ENCODE peak calls at places on chromosome 22, in nine cellular contexts. One of them, this sample, is unnamed.

GRCh38 chr22:18000441-18001039 is 23.8 kb downstream of the MICAL3 start:
- DNase-seq in islet precursor cell: no peak
- DNase-seq in activated CD4-positive, CD25-positive, alpha-beta regulatory T cell treated with anti-CD3 and anti-CD28 coated beads, Interleukin-2, amount 50 U/mL, for 72 hours: peak; percentile 37
- DNase-seq in posterior cingulate gyrus: no peak
- DNase-seq in endothelial cell: peak; percentile 22
- DNase-seq in mucosa of descending colon: no peak
- DNase-seq in NCI-H1092: no peak
- DNase-seq in A172: no peak
- DNase-seq in T-cell: peak; percentile 20
- DNase-seq in this sample: no peak

GRCh38 chr22:44625981-44626687 is 75.9 kb upstream of the PRR5 start:
- DNase-seq in activated CD4-positive, CD25-positive, alpha-beta regulatory T cell treated with anti-CD3 and anti-CD28 coated beads, Interleukin-2, amount 50 U/mL, for 72 hours: peak; percentile 83
- DNase-seq in endothelial cell: peak; percentile 81
- DNase-seq in T-cell: peak; percentile 79
- DNase-seq in posterior cingulate gyrus: peak; percentile 45
- DNase-seq in A172: peak; percentile 32
- DNase-seq in NCI-H1092: no peak
- DNase-seq in mucosa of descending colon: peak; percentile 69
- DNase-seq in islet precursor cell: peak; percentile 79
- DNase-seq in this sample: peak; percentile 31

GRCh38 chr22:19872779-19873137 is 18.1 kb upstream of the GNB1L start:
- DNase-seq in A172: no peak
- DNase-seq in activated CD4-positive, CD25-positive, alpha-beta regulatory T cell treated with anti-CD3 and anti-CD28 coated beads, Interleukin-2, amount 50 U/mL, for 72 hours: peak; percentile 25
- DNase-seq in endothelial cell: no peak
- DNase-seq in posterior cingulate gyrus: no peak
- DNase-seq in T-cell: no peak
- DNase-seq in NCI-H1092: no peak
- DNase-seq in mucosa of descending colon: peak; percentile 68
- DNase-seq in islet precursor cell: no peak
- DNase-seq in this sample: peak; percentile 43

GRCh38 chr22:41048791-41049717 is 43.3 kb upstream of the EP300 start:
- DNase-seq in activated CD4-positive, CD25-positive, alpha-beta regulatory T cell treated with anti-CD3 and anti-CD28 coated beads, Interleukin-2, amount 50 U/mL, for 72 hours: no peak
- DNase-seq in islet precursor cell: peak; percentile 98
- DNase-seq in endothelial cell: peak; percentile 22
- DNase-seq in A172: peak; percentile 67
- DNase-seq in posterior cingulate gyrus: no peak
- DNase-seq in mucosa of descending colon: peak; percentile 64
- DNase-seq in T-cell: no peak
- DNase-seq in NCI-H1092: no peak
- DNase-seq in this sample: no peak

GRCh38 chr22:50247748-50248147 is 2.9 kb upstream of the TUBGCP6 start:
- DNase-seq in activated CD4-positive, CD25-positive, alpha-beta regulatory T cell treated with anti-CD3 and anti-CD28 coated beads, Interleukin-2, amount 50 U/mL, for 72 hours: no peak
- DNase-seq in islet precursor cell: peak; percentile 86
- DNase-seq in posterior cingulate gyrus: no peak
- DNase-seq in endothelial cell: peak; percentile 60
- DNase-seq in NCI-H1092: no peak
- DNase-seq in A172: no peak
- DNase-seq in mucosa of descending colon: peak; percentile 85
- DNase-seq in T-cell: peak; percentile 41
- DNase-seq in this sample: peak; percentile 65

GRCh38 chr22:39567135-39567946 is 3.2 kb upstream of the CACNA1I start:
- DNase-seq in A172: no peak
- DNase-seq in endothelial cell: no peak
- DNase-seq in islet precursor cell: no peak
- DNase-seq in NCI-H1092: no peak
- DNase-seq in activated CD4-positive, CD25-positive, alpha-beta regulatory T cell treated with anti-CD3 and anti-CD28 coated beads, Interleukin-2, amount 50 U/mL, for 72 hours: no peak
- DNase-seq in T-cell: peak; percentile 50
- DNase-seq in posterior cingulate gyrus: no peak
- DNase-seq in mucosa of descending colon: no peak
- DNase-seq in this sample: no peak

GRCh38 chr22:17665884-17666283 is 27.3 kb downstream of the BCL2L13 start:
- DNase-seq in activated CD4-positive, CD25-positive, alpha-beta regulatory T cell treated with anti-CD3 and anti-CD28 coated beads, Interleukin-2, amount 50 U/mL, for 72 hours: no peak
- DNase-seq in T-cell: no peak
- DNase-seq in endothelial cell: no peak
- DNase-seq in NCI-H1092: no peak
- DNase-seq in mucosa of descending colon: no peak
- DNase-seq in posterior cingulate gyrus: no peak
- DNase-seq in A172: no peak
- DNase-seq in islet precursor cell: no peak
- DNase-seq in this sample: no peak

GRCh38 chr22:17477401-17477833 is 85.9 kb upstream of the SLC25A18 start:
- DNase-seq in mucosa of descending colon: no peak
- DNase-seq in activated CD4-positive, CD25-positive, alpha-beta regulatory T cell treated with anti-CD3 and anti-CD28 coated beads, Interleukin-2, amount 50 U/mL, for 72 hours: no peak
- DNase-seq in endothelial cell: no peak
- DNase-seq in T-cell: no peak
- DNase-seq in A172: no peak
- DNase-seq in islet precursor cell: no peak
- DNase-seq in posterior cingulate gyrus: no peak
- DNase-seq in NCI-H1092: peak; percentile 14
- DNase-seq in this sample: no peak